ENCODE peak calls at places on chromosomes 7 and 10, in six cellular contexts. E is body of pancreas, D is heart left ventricle, B is stomach, K is Peyer's patch, W is A549. H is an unnamed sample.

GRCh38 chr7:122652851-122653250 is 46.1 kb downstream of the RNF133 start:
- DNase-seq in D (no peak), B (peak; percentile 66), W (no peak), K (no peak), E (peak; percentile 47), H (no peak)

GRCh38 chr10:125823663-125824251 is 411 bp downstream of the BCCIP start:
- DNase-seq in B (no peak), W (no peak), K (no peak), D (no peak), E (peak; percentile 13), H (peak; percentile 84)

GRCh38 chr10:119022846-119023552 is 6.5 kb upstream of the NANOS1 start:
- DNase-seq in K (no peak), W (no peak), D (no peak), E (no peak), B (no peak), H (no peak)

GRCh38 chr7:1510780-1511154 is 6.6 kb upstream of the INTS1 start:
- DNase-seq in W (no peak), B (no peak), D (no peak), K (peak; percentile 50), E (no peak), H (peak; percentile 82)

GRCh38 chr7:151409555-151410404 is at the start of gene WDR86:
- DNase-seq in E (no peak), K (no peak), W (no peak), D (no peak), B (no peak), H (peak; percentile 81)

GRCh38 chr7:13834328-13834761 is 155.1 kb downstream of the ETV1 start:
- DNase-seq in K (no peak), W (no peak), D (no peak), B (no peak), E (no peak), H (no peak)

GRCh38 chr7:3027455-3027854 is 16.2 kb downstream of the CARD11 start:
- DNase-seq in D (no peak), W (no peak), E (no peak), B (no peak), K (no peak), H (no peak)

GRCh38 chr7:117045927-117046710 is 92.8 kb downstream of the ST7 start:
- DNase-seq in E (no peak), D (no peak), B (no peak), W (no peak), K (no peak), H (no peak)

GRCh38 chr10:125159932-125160855 is at the start of gene CTBP2:
- DNase-seq in D (peak; percentile 78), E (peak; percentile 64), B (peak; percentile 54), K (no peak), W (peak; percentile 56), H (peak; percentile 87)

GRCh38 chr7:24741691-24742639 is 15.3 kb downstream of the GSDME start:
- DNase-seq in B (no peak), E (peak; percentile 13), D (no peak), K (no peak), W (peak; percentile 89), H (no peak)

GRCh38 chr10:21518629-21519321 is 6.7 kb downstream of the SKIDA1 start:
- DNase-seq in B (no peak), E (peak; percentile 44), K (no peak), D (no peak), W (no peak), H (no peak)

GRCh38 chr7:157809863-157810851 is 473.4 kb downstream of the DNAJB6 start:
- DNase-seq in B (no peak), E (no peak), D (no peak), W (no peak), K (no peak), H (peak; percentile 62)

GRCh38 chr7:31340603-31341002 is at the start of gene NEUROD6:
- DNase-seq in K (no peak), E (no peak), W (no peak), D (no peak), B (no peak), H (no peak)

GRCh38 chr10:63210611-63211196 is 77.6 kb downstream of the NRBF2 start:
- DNase-seq in D (no peak), K (no peak), W (no peak), B (no peak), E (no peak), H (no peak)

GRCh38 chr7:70032673-70033072 is 434.4 kb downstream of the AUTS2 start:
- DNase-seq in D (no peak), E (no peak), K (no peak), B (no peak), W (no peak), H (no peak)

GRCh38 chr10:34922138-34922537 is 107.0 kb upstream of the PARD3 start:
- DNase-seq in B (no peak), W (no peak), E (no peak), K (no peak), D (no peak), H (no peak)

GRCh38 chr7:159138508-159138907 is 6.2 kb downstream of the VIPR2 start:
- DNase-seq in E (no peak), K (no peak), W (no peak), B (peak; percentile 4), D (no peak), H (no peak)

GRCh38 chr7:95404316-95404715 is 8.1 kb upstream of the PON3 start:
- DNase-seq in B (no peak), E (peak; percentile 20), W (no peak), K (no peak), D (peak; percentile 23), H (no peak)

GRCh38 chr10:91528080-91528479 is 104.8 kb downstream of the PPP1R3C start:
- DNase-seq in B (no peak), W (no peak), E (peak; percentile 54), D (no peak), K (no peak), H (no peak)

GRCh38 chr7:147412109-147412508 is 1178.5 kb upstream of the C7orf33 start:
- DNase-seq in D (no peak), W (no peak), B (no peak), K (no peak), E (no peak), H (no peak)

GRCh38 chr7:142535123-142535779 is 214.0 kb upstream of the PRSS1 start:
- DNase-seq in K (peak; percentile 44), D (no peak), W (peak; percentile 68), B (peak; percentile 50), E (peak; percentile 69), H (no peak)

GRCh38 chr10:6054884-6055283 is 7.3 kb downstream of the IL2RA start:
- DNase-seq in E (no peak), B (peak; percentile 19), D (peak; percentile 0), W (no peak), K (peak; percentile 14), H (no peak)

GRCh38 chr10:103896225-103896624 is 21.8 kb downstream of the STN1 start:
- DNase-seq in K (no peak), E (peak; percentile 35), B (no peak), W (no peak), D (no peak), H (no peak)

GRCh38 chr10:75441196-75441595 is 9.8 kb downstream of the LRMDA start:
- DNase-seq in W (no peak), E (no peak), B (no peak), D (no peak), K (no peak), H (no peak)

GRCh38 chr10:104277785-104278184 is 8.8 kb downstream of the GSTO2 start:
- DNase-seq in W (no peak), D (no peak), K (no peak), E (peak; percentile 64), B (peak; percentile 51), H (no peak)

GRCh38 chr7:137026176-137026500 is 157.7 kb downstream of the CHRM2 start:
- DNase-seq in E (no peak), K (no peak), B (no peak), W (no peak), D (no peak), H (no peak)

GRCh38 chr7:35630573-35630972 is 64.4 kb downstream of the HERPUD2 start:
- DNase-seq in E (no peak), B (no peak), K (no peak), D (no peak), W (no peak), H (no peak)

GRCh38 chr10:49526624-49527023 is 12.3 kb downstream of the ERCC6 start:
- DNase-seq in D (no peak), W (no peak), E (no peak), K (no peak), B (no peak), H (no peak)
- H3K4me1 ChIP-seq in D (peaks cover 9% of the 10 kb centered on the region), W (no peaks in the 10 kb centered on the region), E (peaks cover 2% of the 10 kb centered on the region), K (no peaks in the 10 kb centered on the region), B (no peaks in the 10 kb centered on the region), H (no peaks in the 10 kb centered on the region)

GRCh38 chr10:988667-989545 is 672 bp downstream of the GTPBP4 start:
- DNase-seq in D (no peak), K (no peak), E (no peak), W (peak; percentile 47), B (no peak), H (no peak)

GRCh38 chr10:987635-987905 is 664 bp upstream of the GTPBP4 start:
- DNase-seq in W (no peak), B (peak; percentile 51), E (no peak), K (no peak), D (no peak), H (no peak)

GRCh38 chr10:986137-986825 is 2.0 kb upstream of the GTPBP4 start:
- DNase-seq in K (no peak), E (peak; percentile 25), D (no peak), B (peak; percentile 86), W (no peak), H (no peak)

GRCh38 chr10:986881-987634 is 1.2 kb upstream of the GTPBP4 start:
- DNase-seq in B (no peak), E (no peak), D (no peak), W (no peak), K (no peak), H (no peak)

GRCh38 chr10:987906-988666 is at the start of gene GTPBP4:
- DNase-seq in E (peak; percentile 99), W (peak; percentile 98), K (peak; percentile 97), D (peak; percentile 99), B (peak; percentile 100), H (peak; percentile 99)
- TF ChIP-seq POLR2A in E (peak; percentile 65), W (peak; percentile 45), K (peak; percentile 83), D (peak; percentile 66), B (no peak), H (no peak)

DNA sequence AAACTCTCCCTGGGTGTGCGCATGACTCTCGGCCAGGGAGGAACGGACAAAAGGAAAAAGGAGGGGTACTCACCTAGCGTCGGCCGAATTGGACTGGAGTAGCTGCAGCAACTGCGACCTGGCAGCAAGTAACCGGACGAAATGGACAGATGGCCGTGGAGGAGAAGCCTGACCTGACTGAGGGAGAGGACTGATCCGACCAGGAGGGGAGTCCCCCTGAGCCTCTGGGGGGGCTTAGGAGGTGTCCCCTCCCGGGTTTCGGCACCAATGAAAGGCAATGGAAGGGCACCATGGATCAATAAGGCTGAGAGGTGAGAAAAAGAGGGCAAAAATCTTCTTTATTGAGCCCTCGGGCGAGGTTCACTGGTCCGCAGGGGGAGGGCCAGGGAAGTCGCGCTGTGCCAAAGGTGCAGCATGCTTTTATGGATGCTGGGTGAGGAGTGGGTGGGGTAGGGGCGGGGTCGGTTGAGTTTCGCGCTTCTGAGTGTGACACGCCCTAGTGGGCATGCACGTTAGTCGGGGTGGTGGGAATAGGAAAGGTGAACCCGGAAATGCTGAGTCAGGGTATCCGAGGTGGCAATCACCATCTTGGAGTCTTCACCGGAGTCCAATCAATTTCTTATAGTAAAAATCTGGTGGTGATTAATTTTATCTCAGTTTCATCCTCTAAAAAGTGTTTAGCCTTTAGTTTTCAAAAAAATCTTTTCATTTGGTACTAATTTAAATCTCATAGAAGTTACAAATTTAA is 638.5 kb upstream of the DPP6 start:
- DNase-seq in K (no peak), D (no peak), W (no peak), E (no peak), B (no peak), H (no peak)
- TF ChIP-seq CTCF in K (no peak), D (no peak), W (no peak), E (no peak), B (no peak), H (no peak)

GRCh38 chr10:72243822-72244437 is 27.9 kb upstream of the ASCC1 start:
- DNase-seq in B (peak; percentile 58), E (peak; percentile 28), W (peak; percentile 89), D (no peak), K (peak; percentile 34), H (peak; percentile 60)
- H3K4me1 ChIP-seq in B (peaks cover 71% of the 10 kb centered on the region), E (peaks cover 77% of the 10 kb centered on the region), W (peaks cover 71% of the 10 kb centered on the region), D (peaks cover 69% of the 10 kb centered on the region), K (peaks cover 60% of the 10 kb centered on the region), H (peaks cover 78% of the 10 kb centered on the region)